ENCODE peak calls at places on chromosomes 5 and 9, in five cellular contexts. One of them, this sample, is unnamed.

GRCh38 chr5:89560724-89561123 is 677.7 kb upstream of the MEF2C start:
- DNase-seq in kidney epithelial cell: peak
- DNase-seq in AG09309: no peak
- DNase-seq in psoas muscle: no peak
- DNase-seq in NB4: no peak
- DNase-seq in this sample: no peak

GRCh38 chr5:124706729-124707361 is 39.6 kb downstream of the ZNF608 start:
- DNase-seq in NB4: no peak
- DNase-seq in psoas muscle: no peak
- DNase-seq in AG09309: peak
- DNase-seq in kidney epithelial cell: no peak
- DNase-seq in this sample: peak

GRCh38 chr5:131795879-131796792 is 681 bp downstream of the FNIP1 start:
- DNase-seq in AG09309: no peak
- DNase-seq in NB4: peak
- DNase-seq in psoas muscle: peak
- DNase-seq in kidney epithelial cell: no peak
- DNase-seq in this sample: no peak

GRCh38 chr9:35736201-35736633 is 3.8 kb downstream of the CREB3 start:
- DNase-seq in NB4: peak
- DNase-seq in kidney epithelial cell: no peak
- DNase-seq in psoas muscle: peak
- DNase-seq in AG09309: peak
- DNase-seq in this sample: no peak

GRCh38 chr9:73073337-73074175 is 78.1 kb upstream of the ANXA1 start:
- DNase-seq in psoas muscle: no peak
- DNase-seq in AG09309: no peak
- DNase-seq in NB4: no peak
- DNase-seq in kidney epithelial cell: no peak
- DNase-seq in this sample: peak

GRCh38 chr5:155633338-155633957 is 619.9 kb downstream of the KIF4B start:
- DNase-seq in NB4: no peak
- DNase-seq in kidney epithelial cell: no peak
- DNase-seq in psoas muscle: no peak
- DNase-seq in AG09309: no peak
- DNase-seq in this sample: no peak

GRCh38 chr5:157518963-157519362 is 56.6 kb downstream of the ADAM19 start:
- DNase-seq in kidney epithelial cell: no peak
- DNase-seq in psoas muscle: no peak
- DNase-seq in NB4: no peak
- DNase-seq in AG09309: no peak
- DNase-seq in this sample: no peak

GRCh38 chr9:9998491-9999287 is 614.1 kb downstream of the PTPRD start:
- DNase-seq in NB4: peak
- DNase-seq in kidney epithelial cell: no peak
- DNase-seq in AG09309: no peak
- DNase-seq in psoas muscle: no peak
- DNase-seq in this sample: no peak

GRCh38 chr9:94937214-94937903 is 210.9 kb downstream of the AOPEP start:
- DNase-seq in NB4: peak
- DNase-seq in kidney epithelial cell: peak
- DNase-seq in AG09309: no peak
- DNase-seq in psoas muscle: no peak
- DNase-seq in this sample: peak

GRCh38 chr5:3905031-3905430 is 309.4 kb downstream of the IRX1 start:
- DNase-seq in kidney epithelial cell: no peak
- DNase-seq in AG09309: no peak
- DNase-seq in NB4: no peak
- DNase-seq in psoas muscle: no peak
- DNase-seq in this sample: no peak

GRCh38 chr9:68750179-68750685 is 45.2 kb downstream of the PIP5K1B start:
- DNase-seq in AG09309: no peak
- DNase-seq in kidney epithelial cell: no peak
- DNase-seq in psoas muscle: no peak
- DNase-seq in NB4: no peak
- DNase-seq in this sample: no peak

GRCh38 chr9:21974230-21974541 is 20.0 kb downstream of the CDKN2A start:
- DNase-seq in kidney epithelial cell: no peak
- DNase-seq in AG09309: no peak
- DNase-seq in psoas muscle: no peak
- DNase-seq in NB4: no peak
- DNase-seq in this sample: no peak

GRCh38 chr5:172870261-172870806 is 36.3 kb downstream of the ERGIC1 start:
- DNase-seq in psoas muscle: peak
- DNase-seq in NB4: no peak
- DNase-seq in kidney epithelial cell: peak
- DNase-seq in AG09309: peak
- DNase-seq in this sample: no peak

GRCh38 chr5:61965074-61965473 is 340.9 kb upstream of the KIF2A start:
- DNase-seq in NB4: no peak
- DNase-seq in kidney epithelial cell: no peak
- DNase-seq in AG09309: no peak
- DNase-seq in psoas muscle: no peak
- DNase-seq in this sample: no peak

GRCh38 chr9:72280913-72281500 is 84.0 kb downstream of the ZFAND5 start:
- DNase-seq in NB4: peak
- DNase-seq in kidney epithelial cell: no peak
- DNase-seq in psoas muscle: peak
- DNase-seq in AG09309: no peak
- DNase-seq in this sample: peak

GRCh38 chr5:150461231-150461630 is 11.7 kb upstream of the RPS14 start:
- DNase-seq in NB4: peak
- DNase-seq in psoas muscle: no peak
- DNase-seq in AG09309: no peak
- DNase-seq in kidney epithelial cell: no peak
- DNase-seq in this sample: no peak

GRCh38 chr9:77156646-77157371 is 20.5 kb upstream of the VPS13A start:
- DNase-seq in psoas muscle: no peak
- DNase-seq in kidney epithelial cell: no peak
- DNase-seq in NB4: no peak
- DNase-seq in AG09309: no peak
- DNase-seq in this sample: no peak

GRCh38 chr5:103336967-103337366 is 78.4 kb downstream of the MACIR start:
- DNase-seq in psoas muscle: no peak
- DNase-seq in kidney epithelial cell: no peak
- DNase-seq in AG09309: no peak
- DNase-seq in NB4: no peak
- DNase-seq in this sample: no peak

GRCh38 chr5:173953528-173954090 is 35.4 kb upstream of the C5orf47 start:
- DNase-seq in NB4: no peak
- DNase-seq in kidney epithelial cell: no peak
- DNase-seq in AG09309: peak
- DNase-seq in psoas muscle: no peak
- DNase-seq in this sample: no peak

GRCh38 chr5:67723873-67724272 is 491.7 kb upstream of the PIK3R1 start:
- DNase-seq in AG09309: no peak
- DNase-seq in psoas muscle: no peak
- DNase-seq in kidney epithelial cell: no peak
- DNase-seq in NB4: no peak
- DNase-seq in this sample: no peak

GRCh38 chr5:171610686-171611085 is 174.9 kb upstream of the SMIM23 start:
- DNase-seq in AG09309: no peak
- DNase-seq in kidney epithelial cell: no peak
- DNase-seq in NB4: no peak
- DNase-seq in psoas muscle: no peak
- DNase-seq in this sample: no peak

GRCh38 chr9:121599186-121599871 is 52.1 kb upstream of the DAB2IP start:
- DNase-seq in psoas muscle: peak
- DNase-seq in kidney epithelial cell: no peak
- DNase-seq in AG09309: no peak
- DNase-seq in NB4: peak
- DNase-seq in this sample: no peak

GRCh38 chr9:130756460-130757152 is 63.0 kb downstream of the EXOSC2 start:
- DNase-seq in AG09309: no peak
- DNase-seq in NB4: peak
- DNase-seq in kidney epithelial cell: no peak
- DNase-seq in psoas muscle: no peak
- DNase-seq in this sample: no peak

GRCh38 chr5:59007460-59008063 is 424.7 kb downstream of the RAB3C start:
- DNase-seq in NB4: peak
- DNase-seq in psoas muscle: no peak
- DNase-seq in AG09309: peak
- DNase-seq in kidney epithelial cell: no peak
- DNase-seq in this sample: no peak

GRCh38 chr9:30935730-30936129 is 1448.7 kb upstream of the ACO1 start:
- DNase-seq in AG09309: no peak
- DNase-seq in NB4: no peak
- DNase-seq in psoas muscle: no peak
- DNase-seq in kidney epithelial cell: no peak
- DNase-seq in this sample: no peak
- TF ChIP-seq CTCF in AG09309: no peak
- TF ChIP-seq CTCF in NB4: no peak
- TF ChIP-seq CTCF in psoas muscle: no peak
- TF ChIP-seq CTCF in kidney epithelial cell: no peak
- TF ChIP-seq CTCF in this sample: no peak

DNA sequence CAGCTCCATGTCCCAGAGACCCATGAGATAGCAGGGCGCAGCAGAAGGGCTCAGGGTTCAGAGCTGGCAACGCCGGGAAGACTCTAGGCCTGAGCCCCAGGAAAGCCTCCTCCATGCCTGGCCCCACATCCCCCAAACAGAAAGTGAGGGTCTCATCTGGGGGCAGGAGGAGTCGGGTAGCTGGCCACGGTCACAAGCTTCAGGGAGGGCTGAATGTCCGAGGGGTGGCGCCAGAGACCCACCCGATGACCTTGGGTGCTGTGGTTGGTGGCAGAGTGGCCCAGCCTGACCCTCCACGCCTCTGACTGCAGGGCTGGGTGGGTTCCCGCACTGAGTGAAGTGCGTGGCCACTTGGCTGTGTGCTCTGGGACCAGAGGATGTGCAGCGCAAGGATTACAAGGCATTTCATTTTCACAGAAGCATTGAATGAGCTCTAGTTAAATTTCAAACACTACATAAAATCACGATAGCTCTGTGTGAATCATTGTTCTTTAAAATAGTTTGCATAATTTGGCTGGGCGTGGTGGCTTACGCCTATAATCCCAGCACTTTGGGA is 3.0 kb downstream of the C8G start:
- DNase-seq in psoas muscle: peak
- DNase-seq in kidney epithelial cell: no peak
- DNase-seq in AG09309: peak
- DNase-seq in NB4: peak
- DNase-seq in this sample: no peak
- TF ChIP-seq CTCF in psoas muscle: peak
- TF ChIP-seq CTCF in kidney epithelial cell: peak
- TF ChIP-seq CTCF in AG09309: peak
- TF ChIP-seq CTCF in NB4: peak
- TF ChIP-seq CTCF in this sample: peak

GRCh38 chr5:170971-171800 is 20.1 kb upstream of the LRRC14B start:
- DNase-seq in NB4: no peak
- DNase-seq in AG09309: no peak
- DNase-seq in psoas muscle: peak
- DNase-seq in kidney epithelial cell: no peak
- DNase-seq in this sample: no peak
- TF ChIP-seq CTCF in NB4: no peak
- TF ChIP-seq CTCF in AG09309: no peak
- TF ChIP-seq CTCF in psoas muscle: no peak
- TF ChIP-seq CTCF in kidney epithelial cell: no peak
- TF ChIP-seq CTCF in this sample: no peak

DNA sequence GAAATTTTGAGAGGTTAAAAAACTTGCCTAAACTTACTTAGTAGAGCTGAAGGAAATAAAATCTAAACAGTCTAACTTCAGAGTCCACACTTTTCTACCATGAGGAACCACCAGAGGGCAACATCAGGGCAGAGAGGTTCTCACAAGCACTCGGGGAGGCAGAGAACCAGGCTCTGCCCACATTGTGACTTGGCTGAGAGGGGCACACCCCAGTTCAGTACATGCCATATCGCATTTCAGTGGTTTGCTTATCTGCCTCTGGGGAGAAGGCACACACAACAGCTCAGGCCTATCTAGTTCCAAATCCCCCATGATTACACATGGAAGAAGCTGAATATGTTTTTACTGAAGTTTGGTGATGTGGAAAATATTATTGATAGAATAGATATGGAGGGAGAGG is 49.2 kb downstream of the EQTN start:
- DNase-seq in kidney epithelial cell: no peak
- DNase-seq in AG09309: peak
- DNase-seq in psoas muscle: no peak
- DNase-seq in NB4: peak
- DNase-seq in this sample: no peak
- TF ChIP-seq CTCF in kidney epithelial cell: peak
- TF ChIP-seq CTCF in AG09309: peak
- TF ChIP-seq CTCF in psoas muscle: peak
- TF ChIP-seq CTCF in NB4: peak
- TF ChIP-seq CTCF in this sample: peak

DNA sequence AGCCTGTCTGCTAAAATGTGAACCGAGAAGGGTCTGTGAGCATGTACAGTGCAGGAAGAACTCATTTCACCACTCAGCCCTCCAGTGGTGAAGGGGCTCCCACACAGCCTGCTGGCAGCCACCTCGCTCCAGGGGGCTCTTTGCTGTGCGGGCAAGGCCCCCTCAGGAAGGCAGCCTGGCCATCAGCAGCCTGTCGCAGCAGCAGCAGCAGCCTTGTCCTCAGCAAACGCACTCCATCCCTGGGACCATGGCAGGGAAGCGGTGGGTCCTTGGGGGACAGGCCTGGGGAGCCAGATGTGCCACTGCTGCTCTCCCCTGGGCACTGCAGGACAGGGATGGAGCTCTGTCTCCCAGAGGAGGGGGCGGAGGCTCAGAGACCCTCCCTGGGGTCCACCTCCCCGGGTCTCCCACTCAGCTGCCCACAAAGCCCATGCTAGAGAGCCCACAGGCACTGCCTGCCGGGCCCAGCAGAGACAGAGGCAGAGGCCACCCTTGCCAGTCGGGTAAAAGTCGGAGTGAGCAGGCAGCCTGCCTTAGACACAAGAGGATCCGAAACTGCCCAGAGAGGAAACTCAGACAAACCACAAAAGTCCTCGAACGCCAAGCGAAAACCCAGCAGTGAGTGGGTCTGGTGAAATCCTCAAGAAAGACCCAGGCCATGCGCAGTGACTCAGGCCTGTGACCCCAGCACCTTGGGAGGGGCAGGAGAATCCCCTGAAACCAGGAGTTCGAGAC is 8.0 kb downstream of the BRD3 start:
- DNase-seq in AG09309: no peak
- DNase-seq in psoas muscle: no peak
- DNase-seq in kidney epithelial cell: no peak
- DNase-seq in NB4: peak
- DNase-seq in this sample: no peak
- TF ChIP-seq CTCF in AG09309: no peak
- TF ChIP-seq CTCF in psoas muscle: no peak
- TF ChIP-seq CTCF in kidney epithelial cell: no peak
- TF ChIP-seq CTCF in NB4: peak
- TF ChIP-seq CTCF in this sample: no peak

This sample was measured in HFF-Myc.